ENCODE peak calls at places on chromosomes 12 and 14, in five cellular contexts. One of them, this sample, is unnamed.

GRCh38 chr12:12244341-12244740 is 22.5 kb downstream of the LRP6 start:
- DNase-seq in T-cell: no peak
- DNase-seq in SW480: no peak
- DNase-seq in CD8-positive, alpha-beta T cell: no peak
- DNase-seq in activated CD8-positive, alpha-beta T cell treated with anti-CD3 and anti-CD28 coated beads, Interleukin-2, amount 10 ng/mL, durations not matched to agents 7 days and 5 days: no peak
- DNase-seq in this sample: no peak

GRCh38 chr12:96500686-96501085 is 11.3 kb downstream of the CFAP54 start:
- DNase-seq in T-cell: no peak
- DNase-seq in SW480: peak; percentile 44
- DNase-seq in CD8-positive, alpha-beta T cell: no peak
- DNase-seq in activated CD8-positive, alpha-beta T cell treated with anti-CD3 and anti-CD28 coated beads, Interleukin-2, amount 10 ng/mL, durations not matched to agents 7 days and 5 days: no peak
- DNase-seq in this sample: no peak

GRCh38 chr14:89303452-89304435 is 113.3 kb downstream of the FOXN3 start:
- DNase-seq in T-cell: no peak
- DNase-seq in SW480: peak; percentile 67
- DNase-seq in CD8-positive, alpha-beta T cell: peak; percentile 27
- DNase-seq in activated CD8-positive, alpha-beta T cell treated with anti-CD3 and anti-CD28 coated beads, Interleukin-2, amount 10 ng/mL, durations not matched to agents 7 days and 5 days: peak; percentile 37
- DNase-seq in this sample: no peak

GRCh38 chr12:90199008-90199407 is 490.4 kb upstream of the ATP2B1 start:
- DNase-seq in T-cell: no peak
- DNase-seq in SW480: no peak
- DNase-seq in CD8-positive, alpha-beta T cell: no peak
- DNase-seq in activated CD8-positive, alpha-beta T cell treated with anti-CD3 and anti-CD28 coated beads, Interleukin-2, amount 10 ng/mL, durations not matched to agents 7 days and 5 days: no peak
- DNase-seq in this sample: no peak

GRCh38 chr12:71958457-71958856 is 19.8 kb downstream of the TPH2 start:
- DNase-seq in T-cell: no peak
- DNase-seq in SW480: no peak
- DNase-seq in CD8-positive, alpha-beta T cell: no peak
- DNase-seq in activated CD8-positive, alpha-beta T cell treated with anti-CD3 and anti-CD28 coated beads, Interleukin-2, amount 10 ng/mL, durations not matched to agents 7 days and 5 days: no peak
- DNase-seq in this sample: no peak

GRCh38 chr14:42011221-42011620 is 404.5 kb downstream of the LRFN5 start:
- DNase-seq in T-cell: no peak
- DNase-seq in SW480: no peak
- DNase-seq in CD8-positive, alpha-beta T cell: no peak
- DNase-seq in activated CD8-positive, alpha-beta T cell treated with anti-CD3 and anti-CD28 coated beads, Interleukin-2, amount 10 ng/mL, durations not matched to agents 7 days and 5 days: no peak
- DNase-seq in this sample: no peak

GRCh38 chr12:2395352-2395977 is 342.7 kb downstream of the CACNA1C start:
- DNase-seq in T-cell: no peak
- DNase-seq in SW480: peak; percentile 63
- DNase-seq in CD8-positive, alpha-beta T cell: no peak
- DNase-seq in activated CD8-positive, alpha-beta T cell treated with anti-CD3 and anti-CD28 coated beads, Interleukin-2, amount 10 ng/mL, durations not matched to agents 7 days and 5 days: peak; percentile 38
- DNase-seq in this sample: no peak

GRCh38 chr14:105092124-105092911 is 27.1 kb upstream of the GPR132 start:
- DNase-seq in T-cell: no peak
- DNase-seq in SW480: peak; percentile 90
- DNase-seq in CD8-positive, alpha-beta T cell: no peak
- DNase-seq in activated CD8-positive, alpha-beta T cell treated with anti-CD3 and anti-CD28 coated beads, Interleukin-2, amount 10 ng/mL, durations not matched to agents 7 days and 5 days: no peak
- DNase-seq in this sample: no peak

GRCh38 chr12:96233168-96233567 is 39.0 kb downstream of the ELK3 start:
- DNase-seq in T-cell: no peak
- DNase-seq in SW480: no peak
- DNase-seq in CD8-positive, alpha-beta T cell: no peak
- DNase-seq in activated CD8-positive, alpha-beta T cell treated with anti-CD3 and anti-CD28 coated beads, Interleukin-2, amount 10 ng/mL, durations not matched to agents 7 days and 5 days: no peak
- DNase-seq in this sample: no peak

GRCh38 chr14:102249041-102249440 is 55.9 kb downstream of the MOK start:
- DNase-seq in T-cell: no peak
- DNase-seq in SW480: no peak
- DNase-seq in CD8-positive, alpha-beta T cell: no peak
- DNase-seq in activated CD8-positive, alpha-beta T cell treated with anti-CD3 and anti-CD28 coated beads, Interleukin-2, amount 10 ng/mL, durations not matched to agents 7 days and 5 days: no peak
- DNase-seq in this sample: no peak

GRCh38 chr14:64684091-64684490 is 20.1 kb upstream of the PLEKHG3 start:
- DNase-seq in T-cell: no peak
- DNase-seq in SW480: no peak
- DNase-seq in CD8-positive, alpha-beta T cell: no peak
- DNase-seq in activated CD8-positive, alpha-beta T cell treated with anti-CD3 and anti-CD28 coated beads, Interleukin-2, amount 10 ng/mL, durations not matched to agents 7 days and 5 days: no peak
- DNase-seq in this sample: no peak

GRCh38 chr12:119239040-119239439 is 60.3 kb downstream of the HSPB8 start:
- DNase-seq in T-cell: no peak
- DNase-seq in SW480: no peak
- DNase-seq in CD8-positive, alpha-beta T cell: no peak
- DNase-seq in activated CD8-positive, alpha-beta T cell treated with anti-CD3 and anti-CD28 coated beads, Interleukin-2, amount 10 ng/mL, durations not matched to agents 7 days and 5 days: no peak
- DNase-seq in this sample: no peak

GRCh38 chr14:93994919-93995682 is 2.0 kb upstream of the CCDC197 start:
- DNase-seq in T-cell: no peak
- DNase-seq in SW480: peak; percentile 85
- DNase-seq in CD8-positive, alpha-beta T cell: peak; percentile 40
- DNase-seq in activated CD8-positive, alpha-beta T cell treated with anti-CD3 and anti-CD28 coated beads, Interleukin-2, amount 10 ng/mL, durations not matched to agents 7 days and 5 days: peak; percentile 34
- DNase-seq in this sample: no peak

GRCh38 chr14:75562494-75562893 is 15.9 kb upstream of the FLVCR2 start:
- DNase-seq in T-cell: no peak
- DNase-seq in SW480: no peak
- DNase-seq in CD8-positive, alpha-beta T cell: no peak
- DNase-seq in activated CD8-positive, alpha-beta T cell treated with anti-CD3 and anti-CD28 coated beads, Interleukin-2, amount 10 ng/mL, durations not matched to agents 7 days and 5 days: no peak
- DNase-seq in this sample: no peak

GRCh38 chr12:96399919-96400630 is at the start of gene CDK17:
- DNase-seq in T-cell: peak; percentile 89
- DNase-seq in SW480: peak; percentile 82
- DNase-seq in CD8-positive, alpha-beta T cell: peak; percentile 90
- DNase-seq in activated CD8-positive, alpha-beta T cell treated with anti-CD3 and anti-CD28 coated beads, Interleukin-2, amount 10 ng/mL, durations not matched to agents 7 days and 5 days: peak; percentile 91
- DNase-seq in this sample: peak; percentile 84

GRCh38 chr12:69052613-69053408 is 119.8 kb upstream of the CPM start:
- DNase-seq in T-cell: no peak
- DNase-seq in SW480: peak; percentile 85
- DNase-seq in CD8-positive, alpha-beta T cell: peak; percentile 24
- DNase-seq in activated CD8-positive, alpha-beta T cell treated with anti-CD3 and anti-CD28 coated beads, Interleukin-2, amount 10 ng/mL, durations not matched to agents 7 days and 5 days: no peak
- DNase-seq in this sample: no peak

GRCh38 chr12:22700126-22700525 is 75.2 kb downstream of the ETNK1 start:
- DNase-seq in T-cell: no peak
- DNase-seq in SW480: no peak
- DNase-seq in CD8-positive, alpha-beta T cell: no peak
- DNase-seq in activated CD8-positive, alpha-beta T cell treated with anti-CD3 and anti-CD28 coated beads, Interleukin-2, amount 10 ng/mL, durations not matched to agents 7 days and 5 days: no peak
- DNase-seq in this sample: no peak